ENCODE peak calls at places on chromosomes 16 and 17, in seven cellular contexts. U is CD8-positive, alpha-beta memory T cell; I is heart left ventricle; J is astrocyte; L is ascending aorta; K is lower leg skin; O is GDM1. C is an unnamed sample.

GRCh38 chr16:73864868-73865267 is 431.7 kb upstream of the PSMD7 start:
- DNase-seq in U (no peak), O (no peak), L (no peak), I (no peak), K (no peak), J (no peak), C (no peak)

GRCh38 chr17:1629647-1630310 is 1.1 kb upstream of the SLC43A2 start:
- DNase-seq in L (no peak), K (no peak), U (peak), O (peak), I (peak), J (no peak), C (no peak)

GRCh38 chr17:50151937-50152547 is 1.6 kb upstream of the PPP1R9B start:
- DNase-seq in J (peak), O (peak), L (peak), U (peak), K (peak), I (peak), C (peak)

GRCh38 chr17:79945591-79946255 is 89.9 kb downstream of the TBC1D16 start:
- DNase-seq in J (peak), L (no peak), I (peak), O (no peak), K (peak), U (no peak), C (no peak)

GRCh38 chr17:47703191-47703591 is 9.2 kb downstream of the TBKBP1 start:
- DNase-seq in J (no peak), U (peak), I (peak), K (no peak), O (peak), L (no peak), C (no peak)

GRCh38 chr17:20979792-20980083 is 63.1 kb downstream of the USP22 start:
- DNase-seq in K (no peak), U (no peak), L (no peak), J (no peak), I (no peak), O (no peak), C (no peak)

GRCh38 chr17:30253316-30253715 is 17.8 kb upstream of the SLC6A4 start:
- DNase-seq in L (no peak), O (no peak), K (no peak), J (no peak), U (no peak), I (no peak), C (no peak)

GRCh38 chr16:76278976-76279375 is 1.8 kb downstream of the CNTNAP4 start:
- DNase-seq in U (no peak), I (no peak), K (no peak), L (no peak), J (no peak), O (no peak), C (no peak)

GRCh38 chr17:48160177-48160967 is 52.8 kb downstream of the SNX11 start:
- DNase-seq in I (no peak), L (no peak), U (no peak), K (no peak), J (no peak), O (no peak), C (no peak)

GRCh38 chr16:54843424-54843750 is 87.3 kb upstream of the IRX5 start:
- DNase-seq in O (no peak), L (no peak), U (no peak), K (no peak), J (no peak), I (no peak), C (no peak)

GRCh38 chr16:29983420-29984136 is 9.9 kb downstream of the TAOK2 start:
- DNase-seq in L (no peak), K (no peak), J (no peak), I (no peak), O (no peak), U (no peak), C (no peak)

GRCh38 chr16:30700491-30700890 is 1.5 kb downstream of the SRCAP start:
- DNase-seq in O (no peak), K (no peak), U (no peak), I (no peak), J (peak), L (no peak), C (no peak)

GRCh38 chr17:29124931-29125270 is 55.3 kb downstream of the MYO18A start:
- DNase-seq in U (no peak), K (no peak), I (no peak), J (no peak), O (no peak), L (no peak), C (no peak)

GRCh38 chr17:59331929-59332889 is 754 bp downstream of the YPEL2 start:
- DNase-seq in O (no peak), J (no peak), U (peak), I (peak), L (no peak), K (peak), C (no peak)

GRCh38 chr17:15917021-15917438 is 27.9 kb upstream of the ADORA2B start:
- DNase-seq in J (no peak), L (no peak), I (no peak), U (no peak), K (peak), O (no peak), C (no peak)

GRCh38 chr16:11495066-11495407 is 91.7 kb downstream of the LITAF start:
- DNase-seq in I (no peak), K (no peak), U (no peak), J (no peak), O (no peak), L (no peak), C (no peak)

GRCh38 chr17:4658478-4659305 is 17.2 kb upstream of the ALOX15 start:
- DNase-seq in J (peak), L (no peak), U (no peak), K (no peak), I (no peak), O (no peak), C (peak)

GRCh38 chr17:80836658-80836965 is 155.0 kb upstream of the CHMP6 start:
- DNase-seq in O (no peak), U (no peak), K (no peak), J (no peak), I (peak), L (no peak), C (no peak)

GRCh38 chr17:27381007-27381501 is 75.2 kb upstream of the KSR1 start:
- DNase-seq in U (peak), K (peak), L (no peak), O (peak), J (peak), I (peak), C (no peak)

GRCh38 chr16:5502467-5502869 is 404.9 kb upstream of the EEF2KMT start:
- DNase-seq in U (no peak), K (no peak), J (no peak), O (no peak), I (no peak), L (no peak), C (no peak)

GRCh38 chr16:13552062-13552959 is 367.6 kb upstream of the ERCC4 start:
- DNase-seq in O (no peak), I (no peak), J (no peak), U (no peak), K (no peak), L (no peak), C (no peak)

C was measured in HFF-Myc.